ENCODE peak calls at places on chromosomes 1 and 21, in five cellular contexts. R is nephron progenitor cell; Z is EL; L is CD8-positive, alpha-beta T cell; M is mesothelial cell of epicardium. H is an unnamed sample.

GRCh38 chr1:23726669-23727068 is 16.6 kb upstream of the ELOA start:
- DNase-seq in M (no peak), Z (no peak), L (no peak), R (no peak), H (no peak)

GRCh38 chr1:67464058-67464457 is 33.9 kb upstream of the SERBP1 start:
- DNase-seq in Z (no peak), R (no peak), L (no peak), M (no peak), H (no peak)

GRCh38 chr1:100552031-100552430 is 14.1 kb downstream of the GPR88 start:
- DNase-seq in R (no peak), L (no peak), M (no peak), Z (no peak), H (no peak)

GRCh38 chr1:203273869-203274602 is 31.3 kb upstream of the BTG2 start:
- DNase-seq in R (no peak), M (no peak), L (peak), Z (no peak), H (peak)

GRCh38 chr1:8197493-8198282 is 120.2 kb upstream of the SLC45A1 start:
- DNase-seq in M (no peak), R (no peak), Z (peak), L (no peak), H (no peak)

GRCh38 chr1:216660561-216660960 is 62.7 kb downstream of the ESRRG start:
- DNase-seq in M (no peak), Z (no peak), R (no peak), L (no peak), H (no peak)

GRCh38 chr1:181222972-181223371 is 134.5 kb downstream of the IER5 start:
- DNase-seq in R (no peak), L (no peak), M (no peak), Z (no peak), H (no peak)

GRCh38 chr1:156118175-156118868 is 3.8 kb downstream of the LMNA start:
- DNase-seq in Z (peak), L (no peak), R (no peak), M (no peak), H (no peak)

GRCh38 chr21:25370311-25370744 is 237.0 kb downstream of the MRPL39 start:
- DNase-seq in L (no peak), Z (peak), M (no peak), R (no peak), H (no peak)

GRCh38 chr1:37914719-37915483 is 32.0 kb downstream of the INPP5B start:
- DNase-seq in Z (no peak), L (no peak), R (no peak), M (no peak), H (no peak)

GRCh38 chr1:107668762-107669161 is 296.2 kb downstream of the VAV3 start:
- DNase-seq in R (no peak), L (no peak), Z (no peak), M (no peak), H (peak)

H was measured in NCI-H524.